ENCODE peak calls at places on chromosomes 4 and X, in five cellular contexts. B, T, K, S and Y are unnamed samples.

GRCh38 chr4:124948976-124949597 is 236.6 kb upstream of the ANKRD50 start:
- DNase-seq in K (no peak), S (peak), B (no peak), T (no peak), Y (peak)

GRCh38 chr4:113637823-113638691 is 123.5 kb downstream of the CAMK2D start:
- DNase-seq in B (no peak), S (no peak), K (no peak), T (no peak), Y (no peak)

GRCh38 chr4:181418491-181418890 is 824.7 kb upstream of the TENM3 start:
- DNase-seq in B (no peak), S (no peak), K (no peak), T (no peak), Y (no peak)

GRCh38 chr4:53014368-53014767 is 152.3 kb downstream of the RASL11B start:
- DNase-seq in B (no peak), S (no peak), T (no peak), K (no peak), Y (no peak)

GRCh38 chr4:6252051-6252450 is 17.6 kb upstream of the WFS1 start:
- DNase-seq in B (no peak), T (no peak), S (no peak), K (no peak), Y (no peak)

GRCh38 chr4:127364397-127364796 is 268.4 kb upstream of the INTU start:
- DNase-seq in S (no peak), K (no peak), T (no peak), B (no peak), Y (no peak)

GRCh38 chrX:107025538-107025937 is 25.5 kb upstream of the MORC4 start:
- DNase-seq in B (no peak), S (peak), K (no peak), T (peak), Y (peak)

GRCh38 chrX:69158166-69159040 is 6.8 kb downstream of the PJA1 start:
- DNase-seq in S (peak), B (no peak), T (no peak), K (peak), Y (no peak)

GRCh38 chr4:81740492-81740891 is 268.8 kb upstream of the RASGEF1B start:
- DNase-seq in K (no peak), B (no peak), T (no peak), S (no peak), Y (no peak)

GRCh38 chr4:134132086-134132783 is 69.4 kb downstream of the PABPC4L start:
- DNase-seq in S (no peak), T (no peak), B (no peak), K (no peak), Y (no peak)

GRCh38 chr4:83328486-83328885 is 6.2 kb downstream of the HPSE start:
- DNase-seq in T (no peak), K (no peak), S (peak), B (no peak), Y (peak)

GRCh38 chrX:40816906-40817305 is 81.6 kb upstream of the MED14 start:
- DNase-seq in K (no peak), S (no peak), B (no peak), T (no peak), Y (no peak)

GRCh38 chrX:20857746-20858145 is 516.5 kb upstream of the CNKSR2 start:
- DNase-seq in T (peak), S (no peak), K (no peak), B (no peak), Y (no peak)

GRCh38 chr4:40915318-40916217 is 165.8 kb downstream of the NSUN7 start:
- DNase-seq in B (no peak), T (no peak), S (peak), K (no peak), Y (no peak)

GRCh38 chrX:46327229-46328081 is 217.8 kb downstream of the ZNF674 start:
- DNase-seq in K (no peak), S (peak), B (no peak), T (peak), Y (no peak)